ENCODE peak calls at places on chromosomes 2 and 18, in nine cellular contexts. J is CD8-positive, alpha-beta T cell; O is stimulated activated CD4-positive, alpha-beta T cell treated with anti-CD3 and anti-CD28 coated beads, Interleukin-2, amount 100 ng/mL, for 48 hours; I is activated T-helper 1 cell treated with Interleukin-2 at 50 U/mL for 16 hours; V is cardiac muscle cell; M is stimulated activated naive CD8-positive, alpha-beta T cell treated with anti-CD3 and anti-CD28 coated beads, Interleukin-15, amount 100 ng/mL, for 72 hours; L is GM23248; G is breast epithelium; Z is stomach. P is an unnamed sample.

GRCh38 chr2:213422211-213422610 is 137.9 kb downstream of the SPAG16 start:
- DNase-seq in M (no peak), J (no peak), I (no peak), V (no peak), G (no peak), Z (no peak), O (no peak), L (no peak), P (no peak)

GRCh38 chr18:33729556-33729955 is 151.5 kb downstream of the ASXL3 start:
- DNase-seq in L (no peak), J (no peak), O (no peak), I (no peak), G (no peak), M (no peak), V (no peak), Z (no peak), P (no peak)

GRCh38 chr18:79910563-79910962 is 40.9 kb downstream of the SLC66A2 start:
- DNase-seq in L (no peak), Z (no peak), J (no peak), I (no peak), G (no peak), V (no peak), M (no peak), O (no peak), P (no peak)

GRCh38 chr18:59624384-59624760 is 72.9 kb downstream of the CCBE1 start:
- DNase-seq in V (no peak), M (no peak), G (no peak), J (no peak), O (no peak), L (peak; percentile 43), I (no peak), Z (no peak), P (no peak)

GRCh38 chr18:55838841-55839240 is 250.8 kb upstream of the TCF4 start:
- DNase-seq in G (no peak), Z (no peak), O (no peak), V (peak; percentile 47), I (no peak), L (peak; percentile 82), J (no peak), M (no peak), P (no peak)

GRCh38 chr2:222439692-222440091 is 15.3 kb downstream of the SGPP2 start:
- DNase-seq in I (no peak), G (no peak), L (no peak), O (no peak), J (no peak), M (no peak), V (peak; percentile 25), Z (no peak), P (no peak)

GRCh38 chr2:55165567-55165966 is 66.5 kb downstream of the CLHC1 start:
- DNase-seq in V (peak; percentile 54), M (no peak), G (no peak), L (peak; percentile 89), O (no peak), J (no peak), I (no peak), Z (no peak), P (no peak)

GRCh38 chr2:201432551-201433388 is 18.5 kb downstream of the TRAK2 start:
- DNase-seq in O (no peak), J (no peak), Z (no peak), M (no peak), G (no peak), I (no peak), L (peak; percentile 66), V (peak; percentile 42), P (no peak)

GRCh38 chr2:85804583-85804982 is 50.8 kb downstream of the ATOH8 start:
- DNase-seq in Z (no peak), G (no peak), I (no peak), O (no peak), L (peak; percentile 46), J (no peak), M (peak; percentile 45), V (no peak), P (no peak)

GRCh38 chr2:74939919-74940812 is 18.3 kb upstream of the POLE4 start:
- DNase-seq in J (no peak), I (no peak), L (no peak), Z (no peak), G (no peak), V (no peak), M (no peak), O (no peak), P (no peak)

GRCh38 chr2:228658998-228659397 is 477.5 kb upstream of the SPHKAP start:
- DNase-seq in V (peak; percentile 95), I (no peak), J (no peak), L (peak; percentile 90), M (no peak), O (no peak), Z (no peak), G (no peak), P (no peak)

P was measured in Peyer's patch.